ENCODE peak calls at places on chromosomes 16 and 17, in seven cellular contexts. G, B, R, H, Z, S and P are unnamed samples.

GRCh38 chr17:6910987-6911603 is 79.6 kb upstream of the TEKT1 start:
- DNase-seq in G (peak; percentile 57), B (no peak), H (no peak), R (no peak), Z (peak; percentile 59), S (no peak), P (peak; percentile 40)

GRCh38 chr17:77369544-77369971 is 228.8 kb downstream of the SEC14L1 start:
- DNase-seq in S (no peak), R (no peak), H (no peak), G (no peak), Z (no peak), B (no peak), P (no peak)

GRCh38 chr16:46895399-46896313 is 11.5 kb downstream of the GPT2 start:
- DNase-seq in B (no peak), H (no peak), R (no peak), G (no peak), Z (no peak), S (no peak), P (no peak)

GRCh38 chr17:17151055-17151454 is 55.1 kb downstream of the PLD6 start:
- DNase-seq in H (no peak), R (no peak), B (no peak), Z (peak; percentile 84), S (no peak), G (peak; percentile 90), P (no peak)

GRCh38 chr17:4950757-4951204 is at the start of gene ENO3:
- DNase-seq in H (peak; percentile 76), B (peak; percentile 68), R (no peak), G (no peak), Z (no peak), S (no peak), P (peak; percentile 35)

GRCh38 chr17:78346605-78347250 is 13.1 kb downstream of the SOCS3 start:
- DNase-seq in S (no peak), H (no peak), G (peak; percentile 43), B (no peak), Z (no peak), R (no peak), P (no peak)

GRCh38 chr16:76456016-76456415 is 178.8 kb downstream of the CNTNAP4 start:
- DNase-seq in H (no peak), S (no peak), B (no peak), Z (no peak), R (no peak), G (no peak), P (no peak)

GRCh38 chr16:17556276-17557052 is 85.7 kb upstream of the XYLT1 start:
- DNase-seq in B (peak; percentile 41), R (peak; percentile 2), G (peak; percentile 33), S (peak; percentile 81), Z (no peak), H (peak; percentile 26), P (peak; percentile 63)

GRCh38 chr16:27362570-27363245 is 39.3 kb upstream of the IL21R start:
- DNase-seq in H (no peak), Z (no peak), B (no peak), R (no peak), G (no peak), S (no peak), P (no peak)

GRCh38 chr17:4533522-4534502 is 21.4 kb downstream of the MYBBP1A start:
- DNase-seq in Z (no peak), R (no peak), B (no peak), G (no peak), H (no peak), S (no peak), P (no peak)

GRCh38 chr16:67390816-67391423 is 2.4 kb downstream of the TPPP3 start:
- DNase-seq in B (no peak), Z (no peak), H (no peak), S (no peak), G (no peak), R (no peak), P (no peak)

GRCh38 chr16:2952679-2953078 is 11.4 kb upstream of the KREMEN2 start:
- DNase-seq in R (no peak), S (no peak), G (no peak), Z (no peak), B (no peak), H (no peak), P (no peak)

DNA sequence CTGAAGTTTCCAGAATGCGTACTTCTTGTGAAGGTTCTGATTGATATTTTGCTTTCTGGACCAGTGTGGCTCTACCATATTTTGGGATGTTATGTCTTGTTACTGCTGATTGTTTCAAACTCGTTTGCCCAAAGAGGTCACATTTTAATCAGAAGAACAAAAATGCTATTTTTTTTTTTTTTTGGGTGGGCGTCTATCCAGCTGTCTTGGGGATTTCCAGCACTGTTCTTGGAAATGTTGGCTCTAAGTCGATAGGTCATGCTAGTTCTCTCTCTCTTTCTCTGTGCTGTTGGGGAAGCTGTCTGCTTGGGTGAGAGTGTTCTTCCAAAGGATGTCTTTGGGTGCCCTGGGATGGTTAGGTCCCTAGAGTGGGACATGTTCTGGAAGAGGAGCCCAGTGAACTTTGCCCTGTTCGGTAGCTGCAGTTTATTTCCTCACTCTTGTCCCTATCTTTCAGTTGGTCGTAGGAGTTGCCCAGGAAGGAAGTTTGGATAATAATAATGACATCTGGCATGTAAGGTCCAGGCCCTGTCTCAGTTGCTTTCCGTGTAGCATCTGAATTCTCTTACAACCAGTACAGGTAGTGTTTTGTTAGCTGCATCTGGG is 2.9 kb downstream of the IRF8 start:
- DNase-seq in H (no peak), B (no peak), G (no peak), R (no peak), Z (no peak), S (no peak), P (no peak)
- H2AK5ac ChIP-seq in H (no peak overlapping the region), B (no peak overlapping the region), G (no peak overlapping the region), R (no peak overlapping the region), Z (no peak overlapping the region), S (no peak overlapping the region), P (no peak overlapping the region)

DNA sequence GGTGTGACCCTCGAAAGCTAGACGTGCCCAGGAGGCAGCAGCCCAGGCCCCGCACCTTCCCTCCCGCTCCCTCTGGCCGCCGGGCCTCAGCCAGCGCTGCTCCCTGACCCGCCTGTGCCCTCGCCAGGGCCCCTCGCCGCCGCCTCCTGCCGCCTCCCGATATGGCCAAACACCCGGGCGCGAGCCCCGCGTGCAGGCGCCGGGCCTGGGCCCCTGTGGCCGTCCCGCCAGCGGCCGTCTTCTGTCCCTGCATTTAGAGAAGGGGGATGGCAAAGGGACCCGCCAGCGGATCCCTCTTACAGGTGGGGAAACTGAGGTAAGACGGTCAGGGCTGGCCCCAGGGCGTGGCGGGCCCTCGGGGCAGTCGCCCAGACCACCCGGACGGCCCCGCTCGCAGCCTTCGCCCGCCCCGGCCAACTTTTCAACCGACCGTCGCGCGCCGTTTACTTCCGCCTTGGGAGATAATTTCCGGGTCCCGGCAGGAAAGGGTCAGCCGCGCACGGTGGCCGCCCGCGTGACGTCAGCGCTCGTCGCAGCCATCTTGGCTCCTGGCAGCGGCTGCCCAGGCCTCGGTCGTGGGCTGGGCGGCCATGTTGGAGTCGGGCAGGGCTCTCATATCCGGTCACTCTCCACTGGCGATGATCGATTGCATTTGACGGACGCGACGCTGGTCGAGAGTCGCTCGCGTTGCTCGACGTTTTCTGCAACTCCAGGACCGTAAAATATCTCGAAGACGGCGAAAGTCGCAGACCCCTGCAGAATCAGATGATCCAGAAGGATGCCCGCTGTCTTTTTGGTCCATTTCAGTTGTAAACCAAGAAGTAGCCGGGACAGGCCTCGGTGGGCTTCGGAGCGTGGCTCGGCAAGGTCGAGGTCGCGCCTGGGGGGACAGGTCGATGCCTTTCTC is 7.1 kb upstream of the GNG13 start:
- DNase-seq in B (peak; percentile 96), H (peak; percentile 87), Z (peak; percentile 92), R (peak; percentile 76), G (peak; percentile 86), S (peak; percentile 87), P (peak; percentile 94)
- H2AK5ac ChIP-seq in B (no peak overlapping the region), H (peak overlapping the region; percentile 98), Z (no peak overlapping the region), R (no peak overlapping the region), G (peak overlapping the region; percentile 67), S (peak overlapping the region; percentile 16), P (no peak overlapping the region)

GRCh38 chr16:82741073-82741615 is 114.4 kb downstream of the CDH13 start:
- DNase-seq in Z (peak; percentile 71), R (no peak), H (no peak), B (no peak), S (no peak), G (peak; percentile 58), P (no peak)

GRCh38 chr16:82735696-82736095 is 108.9 kb downstream of the CDH13 start:
- DNase-seq in B (no peak), Z (peak; percentile 85), R (no peak), H (no peak), G (no peak), S (no peak), P (no peak)

GRCh38 chr16:82736161-82736697 is 109.5 kb downstream of the CDH13 start:
- DNase-seq in S (no peak), H (no peak), R (no peak), B (no peak), G (no peak), Z (no peak), P (no peak)

GRCh38 chr16:82735176-82735575 is 108.4 kb downstream of the CDH13 start:
- DNase-seq in G (no peak), B (no peak), Z (peak; percentile 34), H (no peak), R (no peak), S (no peak), P (no peak)

GRCh38 chr16:82738699-82739098 is 111.9 kb downstream of the CDH13 start:
- DNase-seq in Z (no peak), R (no peak), S (no peak), G (peak; percentile 23), H (no peak), B (no peak), P (peak; percentile 21)
- H2AK5ac ChIP-seq in Z (no peak overlapping the region), R (no peak overlapping the region), S (no peak overlapping the region), G (no peak overlapping the region), H (no peak overlapping the region), B (no peak overlapping the region), P (no peak overlapping the region)

GRCh38 chr16:13041180-13041579 is 139.8 kb downstream of the SHISA9 start:
- DNase-seq in H (no peak), B (no peak), R (no peak), Z (no peak), G (no peak), S (no peak), P (no peak)

GRCh38 chr16:13038591-13038990 is 137.2 kb downstream of the SHISA9 start:
- DNase-seq in R (no peak), S (no peak), B (no peak), G (no peak), Z (no peak), H (no peak), P (no peak)

GRCh38 chr16:13032911-13033310 is 131.5 kb downstream of the SHISA9 start:
- DNase-seq in R (no peak), S (no peak), B (no peak), H (no peak), G (no peak), Z (no peak), P (no peak)

GRCh38 chr16:13039526-13039925 is 138.1 kb downstream of the SHISA9 start:
- DNase-seq in R (no peak), B (no peak), G (no peak), Z (no peak), S (no peak), H (no peak), P (no peak)

GRCh38 chr16:13036600-13036999 is 135.2 kb downstream of the SHISA9 start:
- DNase-seq in B (peak; percentile 46), G (peak; percentile 11), Z (peak; percentile 11), H (peak; percentile 65), S (peak; percentile 20), R (no peak), P (peak; percentile 79)
- H2AK5ac ChIP-seq in B (no peak overlapping the region), G (no peak overlapping the region), Z (no peak overlapping the region), H (no peak overlapping the region), S (no peak overlapping the region), R (no peak overlapping the region), P (no peak overlapping the region)